ENCODE peak calls at places on chromosomes 12 and 14, in nine cellular contexts. S is astrocyte; M is CD8-positive, alpha-beta T cell; L is pancreas; N is mesothelial cell of epicardium; F is upper lobe of right lung; W is GM12864; V is lower leg skin; U is endothelial cell. Z is an unnamed sample.

GRCh38 chr12:92538970-92539749 is 163.6 kb upstream of the PLEKHG7 start:
- DNase-seq in S (peak), M (no peak), L (peak), N (no peak), F (no peak), W (peak), V (no peak), U (no peak), Z (no peak)

GRCh38 chr12:49923878-49924610 is 20.3 kb upstream of the FAIM2 start:
- DNase-seq in S (no peak), M (no peak), L (no peak), N (no peak), F (peak), W (no peak), V (no peak), U (no peak), Z (no peak)

GRCh38 chr12:47881826-47882427 is 22.9 kb downstream of the VDR start:
- DNase-seq in S (peak), M (no peak), L (no peak), N (no peak), F (no peak), W (no peak), V (no peak), U (no peak), Z (no peak)

GRCh38 chr14:76271371-76271770 is 104.6 kb upstream of the ESRRB start:
- DNase-seq in S (no peak), M (no peak), L (no peak), N (no peak), F (no peak), W (no peak), V (peak), U (no peak), Z (peak)

GRCh38 chr14:36068777-36069534 is 107.6 kb downstream of the PTCSC3 start:
- DNase-seq in S (peak), M (no peak), L (no peak), N (no peak), F (no peak), W (no peak), V (no peak), U (no peak), Z (no peak)

GRCh38 chr12:124940393-124941169 is 26.1 kb upstream of the UBC start:
- DNase-seq in S (peak), M (peak), L (peak), N (peak), F (peak), W (peak), V (peak), U (peak), Z (no peak)

GRCh38 chr14:88706425-88706824 is 86.3 kb downstream of the EML5 start:
- DNase-seq in S (peak), M (no peak), L (no peak), N (no peak), F (no peak), W (no peak), V (no peak), U (no peak), Z (no peak)

GRCh38 chr14:103161054-103161397 is 37.8 kb downstream of the TNFAIP2 start:
- DNase-seq in S (peak), M (no peak), L (no peak), N (no peak), F (no peak), W (no peak), V (no peak), U (no peak), Z (no peak)

GRCh38 chr12:58809064-58809607 is 111.2 kb downstream of the LRIG3 start:
- DNase-seq in S (peak), M (no peak), L (no peak), N (no peak), F (no peak), W (no peak), V (no peak), U (no peak), Z (no peak)

GRCh38 chr12:3135522-3136461 is 58.6 kb downstream of the TSPAN9 start:
- DNase-seq in S (peak), M (peak), L (peak), N (no peak), F (no peak), W (peak), V (peak), U (peak), Z (peak)

GRCh38 chr12:14410841-14411569 is 45.5 kb downstream of the ATF7IP start:
- DNase-seq in S (peak), M (peak), L (no peak), N (no peak), F (no peak), W (no peak), V (no peak), U (no peak), Z (no peak)

GRCh38 chr14:103104654-103105511 is 10.4 kb downstream of the EXOC3L4 start:
- DNase-seq in S (peak), M (peak), L (peak), N (peak), F (peak), W (no peak), V (peak), U (peak), Z (peak)

GRCh38 chr12:70243510-70244331 is 488 bp downstream of the CNOT2 start:
- DNase-seq in S (peak), M (peak), L (peak), N (peak), F (peak), W (peak), V (peak), U (peak), Z (peak)

GRCh38 chr14:68377459-68377858 is 415.4 kb downstream of the ZFP36L1 start:
- DNase-seq in S (peak), M (no peak), L (no peak), N (no peak), F (no peak), W (no peak), V (peak), U (peak), Z (no peak)

GRCh38 chr12:128323526-128323925 is 56.6 kb downstream of the TMEM132C start:
- DNase-seq in S (no peak), M (no peak), L (no peak), N (no peak), F (no peak), W (no peak), V (no peak), U (no peak), Z (no peak)

GRCh38 chr14:32623300-32624093 is 294.4 kb downstream of the AKAP6 start:
- DNase-seq in S (no peak), M (no peak), L (no peak), N (no peak), F (no peak), W (no peak), V (no peak), U (no peak), Z (no peak)

GRCh38 chr12:92462049-92462448 is 240.7 kb upstream of the PLEKHG7 start:
- DNase-seq in S (peak), M (no peak), L (no peak), N (no peak), F (no peak), W (peak), V (no peak), U (no peak), Z (no peak)

GRCh38 chr12:71567562-71567961 is 96.1 kb downstream of the ZFC3H1 start:
- DNase-seq in S (no peak), M (no peak), L (no peak), N (no peak), F (no peak), W (no peak), V (no peak), U (no peak), Z (no peak)

GRCh38 chr12:608921-609320 is 54.3 kb downstream of the NINJ2 start:
- DNase-seq in S (no peak), M (no peak), L (no peak), N (no peak), F (no peak), W (no peak), V (no peak), U (no peak), Z (no peak)
- TF ChIP-seq CTCF in S (no peak), M (no peak), L (no peak), N (no peak), F (no peak), W (no peak), V (no peak), U (no peak), Z (no peak)

GRCh38 chr14:69755784-69756183 is 11.2 kb upstream of the SRSF5 start:
- DNase-seq in S (no peak), M (no peak), L (no peak), N (no peak), F (no peak), W (no peak), V (no peak), U (no peak), Z (no peak)
- TF ChIP-seq CTCF in S (no peak), M (no peak), L (no peak), N (no peak), F (no peak), W (no peak), V (no peak), U (no peak), Z (no peak)

GRCh38 chr12:108017658-108018057 is 111.4 kb upstream of the WSCD2 start:
- DNase-seq in S (no peak), M (no peak), L (no peak), N (no peak), F (no peak), W (no peak), V (no peak), U (no peak), Z (no peak)
- TF ChIP-seq CTCF in S (no peak), M (no peak), L (no peak), N (no peak), F (no peak), W (no peak), V (no peak), U (no peak), Z (no peak)

GRCh38 chr14:74577247-74577947 is 34.6 kb downstream of the LTBP2 start:
- DNase-seq in S (no peak), M (no peak), L (no peak), N (no peak), F (no peak), W (no peak), V (no peak), U (no peak), Z (no peak)

GRCh38 chr14:74574092-74574438 is 38.0 kb downstream of the LTBP2 start:
- DNase-seq in S (peak), M (no peak), L (no peak), N (no peak), F (no peak), W (no peak), V (no peak), U (no peak), Z (no peak)

GRCh38 chr14:74575507-74575906 is 36.5 kb downstream of the LTBP2 start:
- DNase-seq in S (no peak), M (no peak), L (no peak), N (no peak), F (no peak), W (no peak), V (no peak), U (no peak), Z (no peak)

GRCh38 chr14:74574706-74575105 is 37.3 kb downstream of the LTBP2 start:
- DNase-seq in S (no peak), M (no peak), L (no peak), N (no peak), F (no peak), W (no peak), V (no peak), U (no peak), Z (no peak)

GRCh38 chr14:74575936-74576335 is 36.1 kb downstream of the LTBP2 start:
- DNase-seq in S (no peak), M (no peak), L (no peak), N (no peak), F (no peak), W (no peak), V (no peak), U (no peak), Z (no peak)
- TF ChIP-seq CTCF in S (no peak), M (no peak), L (no peak), N (no peak), F (no peak), W (no peak), V (no peak), U (no peak), Z (no peak)

GRCh38 chr12:121795029-121795977 is 1.8 kb upstream of the RHOF start:
- DNase-seq in S (no peak), M (peak), L (peak), N (no peak), F (peak), W (no peak), V (peak), U (peak), Z (peak)
- TF ChIP-seq CTCF in S (peak), M (peak), L (peak), N (peak), F (peak), W (peak), V (no peak), U (peak), Z (peak)